ENCODE peak calls at places on chromosomes 4 and X, in seven cellular contexts. One of them, this sample, is unnamed.

GRCh38 chr4:184281231-184282139 is 63.8 kb upstream of the ENPP6 start:
- DNase-seq in GM23338: no peak
- DNase-seq in OCI-LY7: peak
- DNase-seq in PC-3: no peak
- DNase-seq in SK-N-SH: no peak
- DNase-seq in neural progenitor cell: no peak
- DNase-seq in GM23248: no peak
- DNase-seq in this sample: no peak

GRCh38 chr4:148268835-148269234 is 173.4 kb downstream of the NR3C2 start:
- DNase-seq in GM23338: no peak
- DNase-seq in OCI-LY7: no peak
- DNase-seq in PC-3: no peak
- DNase-seq in SK-N-SH: no peak
- DNase-seq in neural progenitor cell: no peak
- DNase-seq in GM23248: no peak
- DNase-seq in this sample: no peak

GRCh38 chr4:158035662-158036195 is 137.1 kb downstream of the GASK1B start:
- DNase-seq in GM23338: no peak
- DNase-seq in OCI-LY7: no peak
- DNase-seq in PC-3: no peak
- DNase-seq in SK-N-SH: no peak
- DNase-seq in neural progenitor cell: no peak
- DNase-seq in GM23248: no peak
- DNase-seq in this sample: no peak

GRCh38 chrX:1673337-1673736 is 58.5 kb downstream of the ASMT start:
- DNase-seq in GM23338: peak
- DNase-seq in OCI-LY7: peak
- DNase-seq in PC-3: peak
- DNase-seq in SK-N-SH: peak
- DNase-seq in neural progenitor cell: peak
- DNase-seq in GM23248: peak
- DNase-seq in this sample: peak

GRCh38 chrX:100090931-100091330 is 319.1 kb downstream of the PCDH19 start:
- DNase-seq in GM23338: no peak
- DNase-seq in OCI-LY7: no peak
- DNase-seq in PC-3: no peak
- DNase-seq in SK-N-SH: no peak
- DNase-seq in neural progenitor cell: no peak
- DNase-seq in GM23248: peak
- DNase-seq in this sample: no peak

GRCh38 chrX:9961750-9962149 is 5.4 kb upstream of the CLDN34 start:
- DNase-seq in GM23338: no peak
- DNase-seq in OCI-LY7: no peak
- DNase-seq in PC-3: no peak
- DNase-seq in SK-N-SH: no peak
- DNase-seq in neural progenitor cell: no peak
- DNase-seq in GM23248: no peak
- DNase-seq in this sample: no peak

GRCh38 chr4:83240379-83240875 is 44.2 kb downstream of the COQ2 start:
- DNase-seq in GM23338: no peak
- DNase-seq in OCI-LY7: peak
- DNase-seq in PC-3: no peak
- DNase-seq in SK-N-SH: no peak
- DNase-seq in neural progenitor cell: no peak
- DNase-seq in GM23248: no peak
- DNase-seq in this sample: no peak

GRCh38 chr4:101348367-101348827 is 1.1 kb upstream of the PPP3CA start:
- DNase-seq in GM23338: peak
- DNase-seq in OCI-LY7: no peak
- DNase-seq in PC-3: peak
- DNase-seq in SK-N-SH: no peak
- DNase-seq in neural progenitor cell: no peak
- DNase-seq in GM23248: peak
- DNase-seq in this sample: no peak

GRCh38 chrX:13473666-13474516 is 95.5 kb upstream of the EGFL6 start:
- DNase-seq in GM23338: no peak
- DNase-seq in OCI-LY7: peak
- DNase-seq in PC-3: no peak
- DNase-seq in SK-N-SH: no peak
- DNase-seq in neural progenitor cell: peak
- DNase-seq in GM23248: peak
- DNase-seq in this sample: no peak

GRCh38 chr4:173371292-173372192 is 788 bp downstream of the SAP30 start:
- DNase-seq in GM23338: peak
- DNase-seq in OCI-LY7: peak
- DNase-seq in PC-3: peak
- DNase-seq in SK-N-SH: peak
- DNase-seq in neural progenitor cell: peak
- DNase-seq in GM23248: peak
- DNase-seq in this sample: peak

GRCh38 chr4:26793750-26794149 is 66.9 kb upstream of the STIM2 start:
- DNase-seq in GM23338: no peak
- DNase-seq in OCI-LY7: no peak
- DNase-seq in PC-3: no peak
- DNase-seq in SK-N-SH: no peak
- DNase-seq in neural progenitor cell: no peak
- DNase-seq in GM23248: no peak
- DNase-seq in this sample: no peak

GRCh38 chr4:23068287-23068686 is 375.6 kb downstream of the GBA3 start:
- DNase-seq in GM23338: no peak
- DNase-seq in OCI-LY7: no peak
- DNase-seq in PC-3: peak
- DNase-seq in SK-N-SH: no peak
- DNase-seq in neural progenitor cell: no peak
- DNase-seq in GM23248: no peak
- DNase-seq in this sample: no peak

GRCh38 chr4:150664935-150665334 is 83.0 kb downstream of the MAB21L2 start:
- DNase-seq in GM23338: no peak
- DNase-seq in OCI-LY7: no peak
- DNase-seq in PC-3: peak
- DNase-seq in SK-N-SH: no peak
- DNase-seq in neural progenitor cell: no peak
- DNase-seq in GM23248: peak
- DNase-seq in this sample: no peak

GRCh38 chrX:38103857-38104812 is 97.8 kb downstream of the SYTL5 start:
- DNase-seq in GM23338: no peak
- DNase-seq in OCI-LY7: no peak
- DNase-seq in PC-3: no peak
- DNase-seq in SK-N-SH: no peak
- DNase-seq in neural progenitor cell: no peak
- DNase-seq in GM23248: no peak
- DNase-seq in this sample: no peak

GRCh38 chr4:1014395-1015167 is 3.2 kb downstream of the FGFRL1 start:
- DNase-seq in GM23338: no peak
- DNase-seq in OCI-LY7: no peak
- DNase-seq in PC-3: no peak
- DNase-seq in SK-N-SH: no peak
- DNase-seq in neural progenitor cell: peak
- DNase-seq in GM23248: no peak
- DNase-seq in this sample: no peak

GRCh38 chr4:109233585-109233984 is 68.9 kb downstream of the COL25A1 start:
- DNase-seq in GM23338: no peak
- DNase-seq in OCI-LY7: no peak
- DNase-seq in PC-3: no peak
- DNase-seq in SK-N-SH: no peak
- DNase-seq in neural progenitor cell: no peak
- DNase-seq in GM23248: peak
- DNase-seq in this sample: no peak

GRCh38 chrX:20347486-20347885 is 80.8 kb upstream of the RPS6KA3 start:
- DNase-seq in GM23338: no peak
- DNase-seq in OCI-LY7: no peak
- DNase-seq in PC-3: no peak
- DNase-seq in SK-N-SH: no peak
- DNase-seq in neural progenitor cell: no peak
- DNase-seq in GM23248: peak
- DNase-seq in this sample: no peak

GRCh38 chr4:169070071-169070894 is 60.2 kb upstream of the CBR4 start:
- DNase-seq in GM23338: peak
- DNase-seq in OCI-LY7: no peak
- DNase-seq in PC-3: peak
- DNase-seq in SK-N-SH: no peak
- DNase-seq in neural progenitor cell: peak
- DNase-seq in GM23248: peak
- DNase-seq in this sample: peak

GRCh38 chr4:178881937-178882336 is 1439.7 kb upstream of the AGA start:
- DNase-seq in GM23338: peak
- DNase-seq in OCI-LY7: no peak
- DNase-seq in PC-3: no peak
- DNase-seq in SK-N-SH: no peak
- DNase-seq in neural progenitor cell: no peak
- DNase-seq in GM23248: no peak
- DNase-seq in this sample: no peak

GRCh38 chr4:24529555-24529954 is 54.8 kb downstream of the DHX15 start:
- DNase-seq in GM23338: no peak
- DNase-seq in OCI-LY7: no peak
- DNase-seq in PC-3: no peak
- DNase-seq in SK-N-SH: no peak
- DNase-seq in neural progenitor cell: no peak
- DNase-seq in GM23248: no peak
- DNase-seq in this sample: no peak

GRCh38 chr4:73613130-73613529 is 7.1 kb downstream of the RASSF6 start:
- DNase-seq in GM23338: no peak
- DNase-seq in OCI-LY7: no peak
- DNase-seq in PC-3: peak
- DNase-seq in SK-N-SH: no peak
- DNase-seq in neural progenitor cell: no peak
- DNase-seq in GM23248: no peak
- DNase-seq in this sample: no peak

GRCh38 chr4:168631241-168632151 is 134.6 kb downstream of the PALLD start:
- DNase-seq in GM23338: peak
- DNase-seq in OCI-LY7: no peak
- DNase-seq in PC-3: peak
- DNase-seq in SK-N-SH: peak
- DNase-seq in neural progenitor cell: peak
- DNase-seq in GM23248: peak
- DNase-seq in this sample: peak

GRCh38 chrX:21735038-21735752 is 22.7 kb downstream of the SMPX start:
- DNase-seq in GM23338: no peak
- DNase-seq in OCI-LY7: no peak
- DNase-seq in PC-3: no peak
- DNase-seq in SK-N-SH: no peak
- DNase-seq in neural progenitor cell: no peak
- DNase-seq in GM23248: peak
- DNase-seq in this sample: no peak

GRCh38 chr4:7844247-7844991 is 95.2 kb downstream of the AFAP1 start:
- DNase-seq in GM23338: peak
- DNase-seq in OCI-LY7: peak
- DNase-seq in PC-3: peak
- DNase-seq in SK-N-SH: peak
- DNase-seq in neural progenitor cell: peak
- DNase-seq in GM23248: peak
- DNase-seq in this sample: peak

GRCh38 chr4:56078866-56079265 is 130.1 kb downstream of the CEP135 start:
- DNase-seq in GM23338: no peak
- DNase-seq in OCI-LY7: no peak
- DNase-seq in PC-3: no peak
- DNase-seq in SK-N-SH: no peak
- DNase-seq in neural progenitor cell: no peak
- DNase-seq in GM23248: no peak
- DNase-seq in this sample: no peak
- H2AFZ ChIP-seq in GM23338: no peak
- H2AFZ ChIP-seq in OCI-LY7: no peak
- H2AFZ ChIP-seq in PC-3: no peak
- H2AFZ ChIP-seq in SK-N-SH: no peak
- H2AFZ ChIP-seq in neural progenitor cell: no peak
- H2AFZ ChIP-seq in GM23248: no peak
- H2AFZ ChIP-seq in this sample: no peak

DNA sequence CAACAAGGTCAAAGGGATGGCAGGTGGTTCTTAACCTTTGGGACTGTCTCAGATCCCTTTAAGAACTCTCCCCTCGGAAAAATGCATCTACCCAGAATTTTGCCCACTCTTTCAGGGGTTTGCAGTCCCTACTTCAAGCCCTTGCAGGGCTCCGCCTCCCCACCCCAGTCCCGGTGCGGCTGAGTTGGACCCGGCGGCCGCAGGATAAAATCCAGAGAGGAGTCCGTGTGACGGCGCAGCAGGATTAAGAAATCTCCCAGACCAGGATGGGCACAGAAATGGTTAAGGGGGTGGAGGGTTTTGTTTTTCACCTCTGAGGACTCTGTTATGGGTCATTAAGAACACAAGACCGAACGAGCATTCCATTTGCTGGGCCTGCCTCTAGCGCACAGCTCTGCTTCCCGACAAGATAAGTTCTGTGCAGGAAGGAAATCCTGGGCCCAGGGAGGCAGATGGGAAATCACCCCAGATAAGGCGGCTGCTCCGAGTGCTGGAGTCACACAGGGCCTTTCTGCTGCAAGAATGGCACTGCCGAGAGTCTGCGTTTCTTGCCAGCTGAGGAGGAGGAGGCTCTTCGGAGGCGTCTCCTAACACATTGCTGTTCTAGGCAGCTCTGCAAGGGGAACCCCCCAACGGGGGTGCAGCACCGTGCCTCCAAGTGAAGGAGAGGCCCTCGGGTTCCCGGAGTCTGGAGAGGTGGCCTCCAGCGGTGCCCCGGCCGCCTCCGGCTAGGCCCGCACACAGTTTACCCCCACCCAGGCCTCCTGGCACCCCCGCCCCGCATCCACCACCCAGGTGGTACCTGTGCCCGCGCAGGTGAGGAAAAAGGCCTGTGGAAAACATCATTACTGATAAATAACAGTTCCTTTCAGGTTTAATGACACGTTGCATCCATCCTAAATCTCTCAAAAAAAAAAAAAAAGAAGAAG is 277.6 kb downstream of the BCOR start:
- DNase-seq in GM23338: peak
- DNase-seq in OCI-LY7: no peak
- DNase-seq in PC-3: no peak
- DNase-seq in SK-N-SH: peak
- DNase-seq in neural progenitor cell: peak
- DNase-seq in GM23248: no peak
- DNase-seq in this sample: peak
- H3K4me3 ChIP-seq in GM23338: peak
- H3K4me3 ChIP-seq in OCI-LY7: no peak
- H3K4me3 ChIP-seq in PC-3: peak
- H3K4me3 ChIP-seq in SK-N-SH: no peak
- H3K4me3 ChIP-seq in neural progenitor cell: peak
- H3K4me3 ChIP-seq in GM23248: peak
- H3K4me3 ChIP-seq in this sample: peak

GRCh38 chr4:53676402-53676871 is 85.2 kb upstream of the LNX1 start:
- DNase-seq in GM23338: no peak
- DNase-seq in OCI-LY7: no peak
- DNase-seq in PC-3: no peak
- DNase-seq in SK-N-SH: no peak
- DNase-seq in neural progenitor cell: no peak
- DNase-seq in GM23248: peak
- DNase-seq in this sample: no peak
- TF ChIP-seq EZH2phosphoT487 in GM23338: no peak
- TF ChIP-seq EZH2phosphoT487 in OCI-LY7: no peak
- TF ChIP-seq EZH2phosphoT487 in PC-3: no peak
- TF ChIP-seq EZH2phosphoT487 in SK-N-SH: no peak
- TF ChIP-seq EZH2phosphoT487 in neural progenitor cell: no peak
- TF ChIP-seq EZH2phosphoT487 in GM23248: no peak
- TF ChIP-seq EZH2phosphoT487 in this sample: no peak

DNA sequence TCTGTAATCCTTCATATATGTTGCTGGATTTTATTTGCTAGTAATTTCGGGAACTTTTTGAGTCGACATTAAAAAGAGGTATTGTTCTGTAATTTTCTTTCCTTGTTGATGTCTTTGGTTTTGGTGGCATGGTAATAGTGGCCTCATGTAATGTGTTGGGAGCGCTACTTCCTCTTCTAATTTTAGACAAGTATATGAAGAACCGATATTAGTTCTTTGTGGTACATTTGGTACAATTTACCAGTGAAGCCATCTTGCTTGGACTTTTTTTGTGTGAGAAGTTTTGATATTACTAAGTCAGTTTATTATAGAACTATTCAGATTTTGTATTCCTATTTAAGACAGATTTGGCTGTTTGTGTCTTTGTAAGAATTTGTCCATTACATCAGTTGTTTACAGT is 669.2 kb upstream of the AADAT start:
- DNase-seq in GM23338: no peak
- DNase-seq in OCI-LY7: no peak
- DNase-seq in PC-3: no peak
- DNase-seq in SK-N-SH: no peak
- DNase-seq in neural progenitor cell: no peak
- DNase-seq in GM23248: no peak
- DNase-seq in this sample: no peak
- H2AFZ ChIP-seq in GM23338: no peak
- H2AFZ ChIP-seq in OCI-LY7: no peak
- H2AFZ ChIP-seq in PC-3: no peak
- H2AFZ ChIP-seq in SK-N-SH: no peak
- H2AFZ ChIP-seq in neural progenitor cell: no peak
- H2AFZ ChIP-seq in GM23248: no peak
- H2AFZ ChIP-seq in this sample: no peak

This sample was measured in hepatocyte.